ENCODE peak calls at places on chromosomes 1 and 21, in five cellular contexts. One of them, this sample, is unnamed.
A peak's percentile ranks its signal among the peaks of the same experiment; 100 is the strongest.

GRCh38 chr1:211939876-211940468 is 95.4 kb downstream of the INTS7 start:
- DNase-seq in SK-N-SH: no peak
- DNase-seq in breast epithelium: no peak
- DNase-seq in GM23338: no peak
- DNase-seq in lower lobe of right lung: no peak
- DNase-seq in this sample: no peak

GRCh38 chr1:234756066-234756783 is 146.2 kb upstream of the IRF2BP2 start:
- DNase-seq in SK-N-SH: no peak
- DNase-seq in breast epithelium: no peak
- DNase-seq in GM23338: no peak
- DNase-seq in lower lobe of right lung: no peak
- DNase-seq in this sample: no peak

GRCh38 chr1:205783904-205784303 is 8.6 kb upstream of the RAB29 start:
- DNase-seq in SK-N-SH: no peak
- DNase-seq in breast epithelium: peak; percentile 63
- DNase-seq in GM23338: no peak
- DNase-seq in lower lobe of right lung: no peak
- DNase-seq in this sample: no peak

GRCh38 chr1:208921259-208921658 is 662.3 kb upstream of the CAMK1G start:
- DNase-seq in SK-N-SH: no peak
- DNase-seq in breast epithelium: no peak
- DNase-seq in GM23338: no peak
- DNase-seq in lower lobe of right lung: no peak
- DNase-seq in this sample: no peak

GRCh38 chr1:45304311-45305081 is 22.2 kb upstream of the HPDL start:
- DNase-seq in SK-N-SH: peak; percentile 20
- DNase-seq in breast epithelium: no peak
- DNase-seq in GM23338: no peak
- DNase-seq in lower lobe of right lung: no peak
- DNase-seq in this sample: no peak

GRCh38 chr1:177495878-177496277 is 325.1 kb downstream of the BRINP2 start:
- DNase-seq in SK-N-SH: no peak
- DNase-seq in breast epithelium: no peak
- DNase-seq in GM23338: no peak
- DNase-seq in lower lobe of right lung: no peak
- DNase-seq in this sample: no peak

GRCh38 chr1:207284209-207284892 is 37.1 kb upstream of the CD55 start:
- DNase-seq in SK-N-SH: no peak
- DNase-seq in breast epithelium: no peak
- DNase-seq in GM23338: no peak
- DNase-seq in lower lobe of right lung: no peak
- DNase-seq in this sample: no peak

GRCh38 chr1:244205906-244206305 is 154.8 kb downstream of the ZBTB18 start:
- DNase-seq in SK-N-SH: no peak
- DNase-seq in breast epithelium: no peak
- DNase-seq in GM23338: no peak
- DNase-seq in lower lobe of right lung: no peak
- DNase-seq in this sample: no peak

GRCh38 chr1:51423098-51423821 is 92.9 kb upstream of the TTC39A start:
- DNase-seq in SK-N-SH: no peak
- DNase-seq in breast epithelium: no peak
- DNase-seq in GM23338: peak; percentile 78
- DNase-seq in lower lobe of right lung: no peak
- DNase-seq in this sample: no peak

GRCh38 chr1:87584603-87585002 is 255.9 kb downstream of the LMO4 start:
- DNase-seq in SK-N-SH: no peak
- DNase-seq in breast epithelium: no peak
- DNase-seq in GM23338: no peak
- DNase-seq in lower lobe of right lung: no peak
- DNase-seq in this sample: no peak

GRCh38 chr1:89844236-89844807 is 23.5 kb downstream of the LRRC8D start:
- DNase-seq in SK-N-SH: no peak
- DNase-seq in breast epithelium: no peak
- DNase-seq in GM23338: no peak
- DNase-seq in lower lobe of right lung: no peak
- DNase-seq in this sample: no peak

GRCh38 chr21:46126321-46127238 is 28.7 kb downstream of the COL6A2 start:
- DNase-seq in SK-N-SH: peak; percentile 38
- DNase-seq in breast epithelium: no peak
- DNase-seq in GM23338: no peak
- DNase-seq in lower lobe of right lung: peak; percentile 44
- DNase-seq in this sample: no peak

GRCh38 chr1:185170291-185170848 is 13.4 kb downstream of the SWT1 start:
- DNase-seq in SK-N-SH: peak; percentile 69
- DNase-seq in breast epithelium: no peak
- DNase-seq in GM23338: peak; percentile 90
- DNase-seq in lower lobe of right lung: no peak
- DNase-seq in this sample: peak; percentile 23

GRCh38 chr1:32361674-32362473 is 411 bp downstream of the FAM229A start:
- DNase-seq in SK-N-SH: peak; percentile 63
- DNase-seq in breast epithelium: no peak
- DNase-seq in GM23338: peak; percentile 72
- DNase-seq in lower lobe of right lung: peak; percentile 57
- DNase-seq in this sample: no peak

GRCh38 chr1:30446100-30446499 is 277.3 kb downstream of the MATN1 start:
- DNase-seq in SK-N-SH: no peak
- DNase-seq in breast epithelium: no peak
- DNase-seq in GM23338: no peak
- DNase-seq in lower lobe of right lung: no peak
- DNase-seq in this sample: no peak

GRCh38 chr1:35180776-35181374 is 12.1 kb downstream of the SFPQ start:
- DNase-seq in SK-N-SH: no peak
- DNase-seq in breast epithelium: no peak
- DNase-seq in GM23338: no peak
- DNase-seq in lower lobe of right lung: no peak
- DNase-seq in this sample: no peak

GRCh38 chr1:210372491-210372890 is 43.8 kb downstream of the HHAT start:
- DNase-seq in SK-N-SH: no peak
- DNase-seq in breast epithelium: no peak
- DNase-seq in GM23338: no peak
- DNase-seq in lower lobe of right lung: no peak
- DNase-seq in this sample: no peak

GRCh38 chr21:18294100-18294499 is 49.5 kb downstream of the CHODL start:
- DNase-seq in SK-N-SH: no peak
- DNase-seq in breast epithelium: no peak
- DNase-seq in GM23338: no peak
- DNase-seq in lower lobe of right lung: no peak
- DNase-seq in this sample: no peak

GRCh38 chr1:38064232-38064903 is 17.8 kb upstream of the POU3F1 start:
- DNase-seq in SK-N-SH: no peak
- DNase-seq in breast epithelium: no peak
- DNase-seq in GM23338: peak; percentile 37
- DNase-seq in lower lobe of right lung: no peak
- DNase-seq in this sample: peak; percentile 32

GRCh38 chr1:5720484-5720883 is 271.7 kb downstream of the NPHP4 start:
- DNase-seq in SK-N-SH: no peak
- DNase-seq in breast epithelium: no peak
- DNase-seq in GM23338: no peak
- DNase-seq in lower lobe of right lung: peak; percentile 39
- DNase-seq in this sample: no peak

GRCh38 chr1:77188770-77189169 is 30.5 kb downstream of the PIGK start:
- DNase-seq in SK-N-SH: no peak
- DNase-seq in breast epithelium: no peak
- DNase-seq in GM23338: no peak
- DNase-seq in lower lobe of right lung: no peak
- DNase-seq in this sample: no peak

GRCh38 chr21:38800924-38801744 is 4.6 kb upstream of the ETS2 start:
- DNase-seq in SK-N-SH: no peak
- DNase-seq in breast epithelium: no peak
- DNase-seq in GM23338: no peak
- DNase-seq in lower lobe of right lung: no peak
- DNase-seq in this sample: no peak

GRCh38 chr1:8078176-8078671 is 52.1 kb upstream of the ERRFI1 start:
- DNase-seq in SK-N-SH: no peak
- DNase-seq in breast epithelium: peak; percentile 49
- DNase-seq in GM23338: peak; percentile 38
- DNase-seq in lower lobe of right lung: no peak
- DNase-seq in this sample: no peak

GRCh38 chr1:196890668-196891067 is 2.8 kb downstream of the CFHR4 start:
- DNase-seq in SK-N-SH: no peak
- DNase-seq in breast epithelium: no peak
- DNase-seq in GM23338: no peak
- DNase-seq in lower lobe of right lung: no peak
- DNase-seq in this sample: no peak

DNA sequence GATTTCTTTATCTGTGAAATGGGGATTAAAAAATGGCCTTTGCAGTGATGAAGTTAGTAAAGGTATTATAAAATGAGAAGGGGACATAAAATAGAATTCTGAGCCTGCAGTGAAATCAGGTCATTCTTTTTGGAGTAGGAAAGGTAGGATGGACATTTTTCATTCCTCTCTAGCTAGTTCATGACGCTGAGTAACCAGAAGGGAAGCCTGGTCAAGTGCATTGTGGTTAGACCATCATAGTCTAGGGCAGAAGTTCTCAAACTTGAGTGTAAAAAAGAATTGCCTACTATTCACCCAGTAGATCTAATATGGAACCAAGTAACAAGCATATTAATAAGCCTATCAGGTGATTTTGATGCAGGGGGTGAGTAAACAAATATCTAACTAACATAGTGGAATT is 50.8 kb downstream of the TGFB2 start:
- DNase-seq in SK-N-SH: no peak
- DNase-seq in breast epithelium: no peak
- DNase-seq in GM23338: no peak
- DNase-seq in lower lobe of right lung: no peak
- DNase-seq in this sample: no peak
- H3K27ac ChIP-seq in SK-N-SH: no peak overlapping the region
- H3K27ac ChIP-seq in breast epithelium: no peak overlapping the region
- H3K27ac ChIP-seq in GM23338: no peak overlapping the region
- H3K27ac ChIP-seq in lower lobe of right lung: no peak overlapping the region
- H3K27ac ChIP-seq in this sample: no peak overlapping the region

GRCh38 chr1:24635195-24635843 is 7.8 kb upstream of the SRRM1 start:
- DNase-seq in SK-N-SH: peak; percentile 66
- DNase-seq in breast epithelium: no peak
- DNase-seq in GM23338: peak; percentile 88
- DNase-seq in lower lobe of right lung: no peak
- DNase-seq in this sample: peak; percentile 41

GRCh38 chr1:24636661-24637357 is 6.3 kb upstream of the SRRM1 start:
- DNase-seq in SK-N-SH: no peak
- DNase-seq in breast epithelium: no peak
- DNase-seq in GM23338: no peak
- DNase-seq in lower lobe of right lung: no peak
- DNase-seq in this sample: no peak

DNA sequence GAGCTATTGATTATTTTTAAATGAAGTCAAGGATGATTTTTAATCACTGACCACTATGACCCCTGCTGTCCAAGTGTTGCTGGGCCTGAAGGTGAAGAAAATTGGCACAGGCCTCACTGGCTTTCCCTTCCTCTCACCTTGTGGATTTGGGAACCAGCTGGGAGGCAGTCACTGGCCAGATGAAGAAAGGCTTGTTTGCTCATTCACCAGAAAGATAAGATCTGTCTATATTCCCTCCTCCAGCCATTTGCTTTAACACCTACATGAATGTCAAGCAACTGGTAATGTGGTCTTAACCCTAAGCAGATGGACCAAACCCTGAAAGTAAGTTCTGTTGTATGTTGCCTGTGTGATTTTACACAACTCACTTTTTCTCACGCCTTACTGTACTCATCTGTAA is 10.3 kb upstream of the SRRM1 start:
- DNase-seq in SK-N-SH: no peak
- DNase-seq in breast epithelium: no peak
- DNase-seq in GM23338: no peak
- DNase-seq in lower lobe of right lung: no peak
- DNase-seq in this sample: no peak
- H3K4me3 ChIP-seq in SK-N-SH: no peak overlapping the region
- H3K4me3 ChIP-seq in breast epithelium: no peak overlapping the region
- H3K4me3 ChIP-seq in GM23338: no peak overlapping the region
- H3K4me3 ChIP-seq in lower lobe of right lung: no peak overlapping the region
- H3K4me3 ChIP-seq in this sample: no peak overlapping the region

GRCh38 chr1:159943908-159944622 is 1.3 kb downstream of the IGSF9 start:
- DNase-seq in SK-N-SH: no peak
- DNase-seq in breast epithelium: no peak
- DNase-seq in GM23338: no peak
- DNase-seq in lower lobe of right lung: no peak
- DNase-seq in this sample: no peak
- TF ChIP-seq CTCF in SK-N-SH: no peak
- TF ChIP-seq CTCF in breast epithelium: no peak
- TF ChIP-seq CTCF in GM23338: no peak
- TF ChIP-seq CTCF in lower lobe of right lung: no peak
- TF ChIP-seq CTCF in this sample: no peak

GRCh38 chr1:84365225-84366221 is 32.8 kb upstream of the DNASE2B start:
- DNase-seq in SK-N-SH: no peak
- DNase-seq in breast epithelium: no peak
- DNase-seq in GM23338: no peak
- DNase-seq in lower lobe of right lung: peak; percentile 41
- DNase-seq in this sample: peak; percentile 90

GRCh38 chr1:84366786-84367185 is 31.5 kb upstream of the DNASE2B start:
- DNase-seq in SK-N-SH: no peak
- DNase-seq in breast epithelium: no peak
- DNase-seq in GM23338: no peak
- DNase-seq in lower lobe of right lung: no peak
- DNase-seq in this sample: no peak

GRCh38 chr1:84368441-84368840 is 29.8 kb upstream of the DNASE2B start:
- DNase-seq in SK-N-SH: no peak
- DNase-seq in breast epithelium: no peak
- DNase-seq in GM23338: no peak
- DNase-seq in lower lobe of right lung: no peak
- DNase-seq in this sample: no peak

GRCh38 chr1:84370266-84370665 is 28.0 kb upstream of the DNASE2B start:
- DNase-seq in SK-N-SH: no peak
- DNase-seq in breast epithelium: no peak
- DNase-seq in GM23338: no peak
- DNase-seq in lower lobe of right lung: no peak
- DNase-seq in this sample: no peak

DNA sequence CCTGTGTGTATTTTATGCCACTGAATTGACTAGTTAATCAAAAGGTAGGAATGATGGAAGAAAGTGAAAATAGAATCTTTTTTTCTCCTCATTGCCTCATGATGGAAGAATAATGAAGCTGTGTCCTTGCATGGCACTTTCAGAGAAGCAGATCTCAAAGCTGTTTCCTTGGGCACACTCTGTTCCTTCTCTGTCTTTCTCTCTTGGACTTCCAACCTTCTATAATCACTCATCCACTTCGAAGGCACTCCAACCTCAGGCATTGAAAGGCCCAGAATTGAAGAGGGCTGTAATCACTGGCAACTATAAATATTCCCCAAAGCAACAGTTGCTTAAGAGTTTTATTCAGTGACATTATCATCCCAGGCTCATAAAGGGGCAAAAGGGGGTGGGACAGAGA is 31.1 kb upstream of the DNASE2B start:
- DNase-seq in SK-N-SH: no peak
- DNase-seq in breast epithelium: no peak
- DNase-seq in GM23338: no peak
- DNase-seq in lower lobe of right lung: no peak
- DNase-seq in this sample: no peak
- H3K27ac ChIP-seq in SK-N-SH: no peak overlapping the region
- H3K27ac ChIP-seq in breast epithelium: peak overlapping the region; percentile 62
- H3K27ac ChIP-seq in GM23338: no peak overlapping the region
- H3K27ac ChIP-seq in lower lobe of right lung: no peak overlapping the region
- H3K27ac ChIP-seq in this sample: no peak overlapping the region